ENCODE peak calls at places on chromosomes 4 and X, in ten cellular contexts. T is uterus, M is heart left ventricle, W is prostate gland, N is stomach, C is Peyer's patch, E is A549, J is upper lobe of left lung, S is esophagus squamous epithelium, P is suprapubic skin. R is an unnamed sample.

GRCh38 chrX:112901821-112902732 is 61.4 kb upstream of the AMOT start:
- DNase-seq in T (no peak), M (no peak), W (no peak), N (no peak), C (no peak), E (no peak), J (no peak), S (no peak), P (no peak), R (no peak)

GRCh38 chr4:7382634-7383014 is 52.1 kb downstream of the PSAPL1 start:
- DNase-seq in T (peak; percentile 5), M (peak; percentile 46), W (no peak), N (no peak), C (no peak), E (no peak), J (no peak), S (no peak), P (no peak), R (no peak)

GRCh38 chr4:63869370-63869769 is 539.9 kb downstream of the TECRL start:
- DNase-seq in T (no peak), M (no peak), W (no peak), N (no peak), C (no peak), E (no peak), J (no peak), S (no peak), P (no peak), R (no peak)

GRCh38 chrX:40304115-40304514 is 206.4 kb upstream of the BCOR start:
- DNase-seq in T (no peak), M (no peak), W (no peak), N (no peak), C (no peak), E (no peak), J (no peak), S (no peak), P (no peak), R (no peak)

GRCh38 chrX:15576019-15576418 is 24.7 kb downstream of the ACE2 start:
- DNase-seq in T (no peak), M (no peak), W (no peak), N (no peak), C (no peak), E (no peak), J (no peak), S (no peak), P (no peak), R (no peak)

GRCh38 chr4:88429401-88429800 is 27.5 kb upstream of the HERC5 start:
- DNase-seq in T (no peak), M (no peak), W (no peak), N (no peak), C (no peak), E (no peak), J (no peak), S (no peak), P (no peak), R (no peak)

GRCh38 chr4:71396382-71396781 is 57.6 kb downstream of the SLC4A4 start:
- DNase-seq in T (no peak), M (no peak), W (no peak), N (no peak), C (no peak), E (no peak), J (no peak), S (no peak), P (no peak), R (no peak)

GRCh38 chr4:99395595-99396364 is 39.4 kb downstream of the ADH7 start:
- DNase-seq in T (no peak), M (no peak), W (no peak), N (no peak), C (no peak), E (no peak), J (no peak), S (no peak), P (no peak), R (no peak)

GRCh38 chrX:153924149-153924861 is 1.8 kb downstream of the ARHGAP4 start:
- DNase-seq in T (no peak), M (no peak), W (no peak), N (peak; percentile 44), C (peak; percentile 58), E (peak; percentile 34), J (no peak), S (no peak), P (peak; percentile 65), R (peak; percentile 87)

GRCh38 chrX:65596270-65596669 is 61.7 kb upstream of the LAS1L start:
- DNase-seq in T (no peak), M (no peak), W (no peak), N (no peak), C (peak; percentile 54), E (no peak), J (no peak), S (no peak), P (no peak), R (peak; percentile 81)

GRCh38 chr4:124710253-124710849 is 2.2 kb downstream of the ANKRD50 start:
- DNase-seq in T (no peak), M (no peak), W (no peak), N (no peak), C (no peak), E (no peak), J (no peak), S (no peak), P (no peak), R (peak; percentile 6)

GRCh38 chr4:10006604-10007435 is 14.5 kb downstream of the SLC2A9 start:
- DNase-seq in T (no peak), M (no peak), W (peak; percentile 52), N (peak; percentile 77), C (no peak), E (peak; percentile 70), J (no peak), S (no peak), P (no peak), R (peak; percentile 91)

GRCh38 chr4:52051615-52052474 is 741 bp downstream of the SPATA18 start:
- DNase-seq in T (peak; percentile 68), M (peak; percentile 79), W (peak; percentile 88), N (peak; percentile 82), C (peak; percentile 35), E (peak; percentile 62), J (peak; percentile 91), S (no peak), P (peak; percentile 76), R (no peak)

GRCh38 chrX:9367437-9367836 is 97.4 kb upstream of the TBL1X start:
- DNase-seq in T (no peak), M (no peak), W (no peak), N (no peak), C (no peak), E (no peak), J (no peak), S (no peak), P (no peak), R (no peak)

GRCh38 chr4:41632481-41633073 is 94.6 kb downstream of the LIMCH1 start:
- DNase-seq in T (no peak), M (no peak), W (no peak), N (no peak), C (no peak), E (no peak), J (no peak), S (no peak), P (no peak), R (no peak)

DNA sequence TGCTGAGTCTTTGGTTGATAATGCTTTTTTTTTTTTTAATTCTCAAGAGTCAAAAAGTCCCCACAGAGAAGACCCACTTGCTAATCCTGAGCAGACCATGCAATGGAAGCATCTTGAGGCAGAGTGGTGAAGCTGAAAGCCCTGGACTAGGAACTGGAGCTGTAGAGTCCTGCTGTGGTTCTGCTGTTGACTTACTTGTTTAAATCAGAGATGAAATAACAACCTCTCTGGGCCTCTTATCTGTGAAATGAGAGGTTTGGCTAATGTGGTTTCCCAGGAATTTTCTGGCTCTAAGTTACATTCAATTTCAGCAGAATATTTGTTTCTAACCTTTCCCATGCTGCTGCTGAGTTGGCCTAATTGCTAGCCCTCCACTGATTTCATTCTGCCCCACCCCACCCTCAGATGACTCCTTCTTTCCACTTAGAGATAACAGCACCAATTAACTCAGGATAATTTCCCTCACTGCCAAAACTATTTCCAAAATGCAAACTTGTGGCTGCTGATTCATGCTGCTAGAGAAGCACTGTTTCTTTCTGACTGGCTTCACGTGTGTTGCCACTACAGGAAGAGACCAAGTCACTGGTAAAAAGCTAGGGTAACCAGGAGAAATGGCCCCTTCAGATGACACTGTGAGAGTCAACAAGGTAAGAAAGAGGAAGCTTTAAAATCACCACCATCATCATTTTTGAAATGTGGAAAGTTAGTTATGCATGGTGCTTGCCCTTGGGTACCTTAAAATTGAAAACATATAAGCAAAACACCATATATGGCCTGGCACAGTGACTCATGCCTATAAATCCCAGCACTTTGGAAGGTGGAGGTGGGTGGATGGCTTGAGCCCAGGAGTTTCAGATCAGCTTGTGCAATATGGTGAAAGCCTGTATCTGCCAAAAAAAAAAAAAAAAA is 326.4 kb downstream of the DCHS2 start:
- DNase-seq in T (peak; percentile 21), M (no peak), W (no peak), N (no peak), C (no peak), E (no peak), J (no peak), S (no peak), P (no peak), R (no peak)
- H3K4me3 ChIP-seq in T (no peak overlapping the region), M (no peak overlapping the region), W (no peak overlapping the region), N (no peak overlapping the region), C (no peak overlapping the region), E (no peak overlapping the region), J (no peak overlapping the region), S (no peak overlapping the region), P (no peak overlapping the region), R (no peak overlapping the region)

GRCh38 chr4:26319467-26320158 is 1.2 kb upstream of the RBPJ start:
- DNase-seq in T (peak; percentile 97), M (peak; percentile 98), W (peak; percentile 99), N (peak; percentile 99), C (peak; percentile 99), E (peak; percentile 85), J (peak; percentile 97), S (peak; percentile 88), P (peak; percentile 98), R (peak; percentile 100)
- TF ChIP-seq POLR2A in T (peak; percentile 49), M (no peak), W (peak; percentile 53), N (no peak), C (peak; percentile 27), E (no peak), J (no peak), S (no peak), P (no peak), R (peak; percentile 44)

GRCh38 chr4:170026253-170026991 is at the start of gene MFAP3L:
- DNase-seq in T (peak; percentile 90), M (peak; percentile 95), W (peak; percentile 86), N (peak; percentile 92), C (peak; percentile 78), E (peak; percentile 71), J (peak; percentile 98), S (peak; percentile 16), P (peak; percentile 90), R (peak; percentile 87)
- TF ChIP-seq CTCF in T (peak; percentile 51), M (peak; percentile 15), W (no peak), N (no peak), C (no peak), E (no peak), J (peak; percentile 29), S (peak; percentile 23), P (no peak), R (no peak)

DNA sequence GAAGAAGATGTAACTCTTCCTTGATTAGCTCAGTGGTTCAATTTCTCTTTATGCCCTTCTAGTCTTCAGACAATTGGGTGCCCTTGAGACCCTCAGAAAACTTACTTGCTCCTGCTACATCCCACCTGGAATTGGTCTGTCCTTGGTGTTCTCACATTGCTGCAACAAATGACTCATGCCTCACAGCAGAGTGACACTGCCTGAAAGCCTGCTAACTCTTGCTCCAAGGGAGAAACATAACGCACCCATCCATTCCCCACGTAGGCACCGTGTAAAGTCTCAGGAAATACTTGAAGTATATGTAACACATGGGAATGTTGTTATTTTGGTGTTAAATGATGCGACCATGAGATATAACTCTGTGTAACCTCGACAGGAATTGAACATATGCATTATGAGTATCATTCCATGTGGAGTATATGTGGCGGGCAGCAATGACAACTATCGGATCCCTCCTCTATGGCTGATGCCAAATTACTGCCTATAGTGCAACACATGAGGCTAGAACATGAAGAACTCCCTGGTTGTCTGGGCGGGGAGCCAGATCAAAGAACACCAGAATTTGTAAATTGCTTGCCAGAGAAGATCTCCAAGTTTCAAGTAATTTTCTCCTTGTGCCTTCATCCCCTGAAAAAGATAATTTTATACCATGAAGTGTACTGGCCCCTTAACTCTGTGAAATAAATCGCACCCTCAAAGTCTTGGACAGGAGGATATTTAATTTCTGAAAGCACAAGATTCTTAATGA is 231.3 kb upstream of the STK26 start:
- DNase-seq in T (no peak), M (no peak), W (no peak), N (no peak), C (no peak), E (no peak), J (no peak), S (no peak), P (no peak), R (no peak)
- H3K4me3 ChIP-seq in T (peak overlapping the region; percentile 40), M (no peak overlapping the region), W (no peak overlapping the region), N (no peak overlapping the region), C (peak overlapping the region; percentile 16), E (peak overlapping the region; percentile 59), J (no peak overlapping the region), S (no peak overlapping the region), P (no peak overlapping the region), R (no peak overlapping the region)

R was measured in NB4.